ENCODE peak calls at places on chromosomes 13 and 19, in nine cellular contexts. One of them, this sample, is unnamed. For H3K4me1, the result is how much of the 10 kb centered on the place peaks cover.

GRCh38 chr13:111590796-111591195 is 270.4 kb downstream of the TEX29 start:
- DNase-seq in tibial nerve: no peak
- DNase-seq in Caco-2: no peak
- DNase-seq in ovary: no peak
- DNase-seq in left ventricle myocardium inferior: no peak
- DNase-seq in SK-N-SH: no peak
- DNase-seq in A673: no peak
- DNase-seq in psoas muscle: no peak
- DNase-seq in cardiac muscle cell: no peak
- DNase-seq in this sample: no peak

GRCh38 chr19:46602392-46603194 is 1.5 kb downstream of the CALM3 start:
- DNase-seq in Caco-2: peak
- DNase-seq in ovary: no peak
- DNase-seq in A673: no peak
- DNase-seq in tibial nerve: no peak
- DNase-seq in psoas muscle: no peak
- DNase-seq in cardiac muscle cell: no peak
- DNase-seq in left ventricle myocardium inferior: no peak
- DNase-seq in SK-N-SH: peak
- DNase-seq in this sample: peak

GRCh38 chr13:24698686-24699085 is 18.5 kb downstream of the ATP12A start:
- DNase-seq in A673: no peak
- DNase-seq in tibial nerve: no peak
- DNase-seq in SK-N-SH: no peak
- DNase-seq in cardiac muscle cell: no peak
- DNase-seq in left ventricle myocardium inferior: no peak
- DNase-seq in psoas muscle: no peak
- DNase-seq in ovary: no peak
- DNase-seq in Caco-2: no peak
- DNase-seq in this sample: no peak

GRCh38 chr13:95652821-95653220 is 8.3 kb upstream of the DZIP1 start:
- DNase-seq in tibial nerve: no peak
- DNase-seq in cardiac muscle cell: peak
- DNase-seq in Caco-2: no peak
- DNase-seq in ovary: no peak
- DNase-seq in left ventricle myocardium inferior: no peak
- DNase-seq in SK-N-SH: no peak
- DNase-seq in psoas muscle: no peak
- DNase-seq in A673: no peak
- DNase-seq in this sample: no peak

GRCh38 chr19:23527797-23528196 is 132.5 kb upstream of the ZNF91 start:
- DNase-seq in ovary: no peak
- DNase-seq in A673: no peak
- DNase-seq in tibial nerve: no peak
- DNase-seq in left ventricle myocardium inferior: no peak
- DNase-seq in SK-N-SH: no peak
- DNase-seq in Caco-2: no peak
- DNase-seq in cardiac muscle cell: no peak
- DNase-seq in psoas muscle: no peak
- DNase-seq in this sample: no peak

GRCh38 chr19:36210497-36210896 is 4.0 kb downstream of the ZNF565 start:
- DNase-seq in cardiac muscle cell: no peak
- DNase-seq in tibial nerve: no peak
- DNase-seq in psoas muscle: no peak
- DNase-seq in A673: no peak
- DNase-seq in ovary: no peak
- DNase-seq in left ventricle myocardium inferior: no peak
- DNase-seq in SK-N-SH: no peak
- DNase-seq in Caco-2: no peak
- DNase-seq in this sample: no peak

GRCh38 chr19:3456925-3457530 is 23.3 kb downstream of the SMIM24 start:
- DNase-seq in tibial nerve: no peak
- DNase-seq in ovary: no peak
- DNase-seq in psoas muscle: no peak
- DNase-seq in A673: no peak
- DNase-seq in cardiac muscle cell: no peak
- DNase-seq in left ventricle myocardium inferior: no peak
- DNase-seq in SK-N-SH: no peak
- DNase-seq in Caco-2: no peak
- DNase-seq in this sample: no peak

GRCh38 chr13:88751994-88752393 is 1080.8 kb downstream of the SLITRK5 start:
- DNase-seq in cardiac muscle cell: no peak
- DNase-seq in A673: peak
- DNase-seq in left ventricle myocardium inferior: no peak
- DNase-seq in Caco-2: no peak
- DNase-seq in psoas muscle: no peak
- DNase-seq in ovary: no peak
- DNase-seq in SK-N-SH: no peak
- DNase-seq in tibial nerve: no peak
- DNase-seq in this sample: no peak

GRCh38 chr19:41355802-41356201 is 2.1 kb upstream of the TGFB1 start:
- DNase-seq in SK-N-SH: peak
- DNase-seq in tibial nerve: no peak
- DNase-seq in psoas muscle: no peak
- DNase-seq in left ventricle myocardium inferior: peak
- DNase-seq in Caco-2: no peak
- DNase-seq in ovary: no peak
- DNase-seq in A673: no peak
- DNase-seq in cardiac muscle cell: no peak
- DNase-seq in this sample: no peak

GRCh38 chr19:18278521-18279265 is 2.7 kb downstream of the JUND start:
- DNase-seq in psoas muscle: no peak
- DNase-seq in ovary: no peak
- DNase-seq in Caco-2: no peak
- DNase-seq in A673: no peak
- DNase-seq in cardiac muscle cell: no peak
- DNase-seq in left ventricle myocardium inferior: no peak
- DNase-seq in tibial nerve: no peak
- DNase-seq in SK-N-SH: no peak
- DNase-seq in this sample: no peak

GRCh38 chr13:32175307-32175706 is 139.9 kb downstream of the ZAR1L start:
- DNase-seq in tibial nerve: no peak
- DNase-seq in psoas muscle: no peak
- DNase-seq in SK-N-SH: no peak
- DNase-seq in left ventricle myocardium inferior: no peak
- DNase-seq in cardiac muscle cell: peak
- DNase-seq in A673: no peak
- DNase-seq in Caco-2: no peak
- DNase-seq in ovary: no peak
- DNase-seq in this sample: peak

GRCh38 chr19:18173572-18174294 is at the start of gene IFI30:
- DNase-seq in SK-N-SH: peak
- DNase-seq in psoas muscle: peak
- DNase-seq in cardiac muscle cell: peak
- DNase-seq in left ventricle myocardium inferior: peak
- DNase-seq in A673: peak
- DNase-seq in Caco-2: peak
- DNase-seq in tibial nerve: peak
- DNase-seq in ovary: peak
- DNase-seq in this sample: peak

GRCh38 chr13:83350569-83350968 is 531.7 kb downstream of the SLITRK1 start:
- DNase-seq in ovary: no peak
- DNase-seq in psoas muscle: no peak
- DNase-seq in left ventricle myocardium inferior: no peak
- DNase-seq in A673: peak
- DNase-seq in SK-N-SH: no peak
- DNase-seq in cardiac muscle cell: no peak
- DNase-seq in tibial nerve: no peak
- DNase-seq in Caco-2: no peak
- DNase-seq in this sample: no peak

GRCh38 chr13:23750383-23751121 is 138.6 kb downstream of the MIPEP start:
- DNase-seq in psoas muscle: no peak
- DNase-seq in tibial nerve: no peak
- DNase-seq in left ventricle myocardium inferior: no peak
- DNase-seq in cardiac muscle cell: no peak
- DNase-seq in A673: no peak
- DNase-seq in SK-N-SH: no peak
- DNase-seq in ovary: no peak
- DNase-seq in Caco-2: no peak
- DNase-seq in this sample: no peak

GRCh38 chr19:31943305-31943704 is 402.1 kb upstream of the ZNF507 start:
- DNase-seq in Caco-2: no peak
- DNase-seq in cardiac muscle cell: peak
- DNase-seq in A673: no peak
- DNase-seq in left ventricle myocardium inferior: no peak
- DNase-seq in ovary: no peak
- DNase-seq in tibial nerve: no peak
- DNase-seq in SK-N-SH: peak
- DNase-seq in psoas muscle: no peak
- DNase-seq in this sample: peak

GRCh38 chr19:33100894-33101644 is 20.1 kb downstream of the GPATCH1 start:
- DNase-seq in SK-N-SH: no peak
- DNase-seq in psoas muscle: no peak
- DNase-seq in cardiac muscle cell: no peak
- DNase-seq in Caco-2: peak
- DNase-seq in left ventricle myocardium inferior: no peak
- DNase-seq in A673: no peak
- DNase-seq in ovary: no peak
- DNase-seq in tibial nerve: no peak
- DNase-seq in this sample: no peak

DNA sequence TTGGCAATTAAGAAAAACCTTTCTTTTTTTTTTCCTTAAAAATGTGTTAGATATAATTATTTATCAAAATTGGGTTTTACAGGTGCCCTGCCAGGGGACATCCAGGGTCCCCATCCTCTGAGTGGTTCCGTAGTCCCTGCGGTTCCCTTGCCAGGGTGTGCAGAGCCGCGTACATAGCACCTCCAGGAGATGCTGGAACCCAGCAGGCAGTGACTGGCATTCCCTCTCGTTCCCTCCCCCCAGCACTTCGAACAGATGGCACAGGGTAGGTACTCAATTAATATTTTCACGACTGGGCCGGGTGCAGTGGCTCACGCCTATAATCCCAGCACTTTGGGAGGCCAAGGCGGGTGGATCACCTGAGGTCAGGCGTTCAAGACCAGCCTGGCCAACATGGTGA is 82.0 kb downstream of the COL4A1 start:
- DNase-seq in ovary: no peak
- DNase-seq in cardiac muscle cell: no peak
- DNase-seq in Caco-2: no peak
- DNase-seq in tibial nerve: no peak
- DNase-seq in A673: no peak
- DNase-seq in psoas muscle: no peak
- DNase-seq in SK-N-SH: no peak
- DNase-seq in left ventricle myocardium inferior: no peak
- DNase-seq in this sample: no peak
- H3K4me1 ChIP-seq in ovary: under half
- H3K4me1 ChIP-seq in cardiac muscle cell: under half
- H3K4me1 ChIP-seq in Caco-2: under half
- H3K4me1 ChIP-seq in tibial nerve: half or more
- H3K4me1 ChIP-seq in A673: under half
- H3K4me1 ChIP-seq in psoas muscle: under half
- H3K4me1 ChIP-seq in SK-N-SH: under half
- H3K4me1 ChIP-seq in left ventricle myocardium inferior: half or more
- H3K4me1 ChIP-seq in this sample: under half

GRCh38 chr19:1239796-1240737 is 1.5 kb upstream of the ATP5F1D start:
- DNase-seq in Caco-2: peak
- DNase-seq in tibial nerve: peak
- DNase-seq in A673: peak
- DNase-seq in left ventricle myocardium inferior: peak
- DNase-seq in ovary: peak
- DNase-seq in cardiac muscle cell: peak
- DNase-seq in psoas muscle: peak
- DNase-seq in SK-N-SH: peak
- DNase-seq in this sample: peak
- H3K4me3 ChIP-seq in Caco-2: peak
- H3K4me3 ChIP-seq in tibial nerve: no peak
- H3K4me3 ChIP-seq in A673: peak
- H3K4me3 ChIP-seq in left ventricle myocardium inferior: peak
- H3K4me3 ChIP-seq in ovary: peak
- H3K4me3 ChIP-seq in cardiac muscle cell: peak
- H3K4me3 ChIP-seq in psoas muscle: peak
- H3K4me3 ChIP-seq in SK-N-SH: peak
- H3K4me3 ChIP-seq in this sample: peak

GRCh38 chr13:100883453-100883852 is 208.9 kb upstream of the TMTC4 start:
- DNase-seq in tibial nerve: no peak
- DNase-seq in SK-N-SH: no peak
- DNase-seq in cardiac muscle cell: no peak
- DNase-seq in A673: no peak
- DNase-seq in Caco-2: no peak
- DNase-seq in left ventricle myocardium inferior: no peak
- DNase-seq in ovary: no peak
- DNase-seq in psoas muscle: no peak
- DNase-seq in this sample: no peak
- TF ChIP-seq CTCF in tibial nerve: no peak
- TF ChIP-seq CTCF in SK-N-SH: no peak
- TF ChIP-seq CTCF in cardiac muscle cell: no peak
- TF ChIP-seq CTCF in A673: peak
- TF ChIP-seq CTCF in Caco-2: peak
- TF ChIP-seq CTCF in left ventricle myocardium inferior: no peak
- TF ChIP-seq CTCF in ovary: no peak
- TF ChIP-seq CTCF in psoas muscle: no peak
- TF ChIP-seq CTCF in this sample: no peak

GRCh38 chr13:21639604-21640003 is 31.3 kb upstream of the FGF9 start:
- DNase-seq in psoas muscle: no peak
- DNase-seq in tibial nerve: no peak
- DNase-seq in A673: no peak
- DNase-seq in cardiac muscle cell: no peak
- DNase-seq in ovary: no peak
- DNase-seq in left ventricle myocardium inferior: no peak
- DNase-seq in SK-N-SH: no peak
- DNase-seq in Caco-2: no peak
- DNase-seq in this sample: no peak

GRCh38 chr13:21641629-21642028 is 29.2 kb upstream of the FGF9 start:
- DNase-seq in cardiac muscle cell: no peak
- DNase-seq in SK-N-SH: no peak
- DNase-seq in A673: no peak
- DNase-seq in ovary: no peak
- DNase-seq in left ventricle myocardium inferior: no peak
- DNase-seq in Caco-2: no peak
- DNase-seq in tibial nerve: no peak
- DNase-seq in psoas muscle: no peak
- DNase-seq in this sample: no peak

GRCh38 chr13:21632196-21632595 is 28.2 kb upstream of the MICU2 start:
- DNase-seq in A673: no peak
- DNase-seq in cardiac muscle cell: no peak
- DNase-seq in Caco-2: no peak
- DNase-seq in tibial nerve: no peak
- DNase-seq in SK-N-SH: no peak
- DNase-seq in left ventricle myocardium inferior: no peak
- DNase-seq in ovary: no peak
- DNase-seq in psoas muscle: no peak
- DNase-seq in this sample: no peak

GRCh38 chr13:21638319-21639282 is 32.3 kb upstream of the FGF9 start:
- DNase-seq in cardiac muscle cell: peak
- DNase-seq in tibial nerve: no peak
- DNase-seq in left ventricle myocardium inferior: no peak
- DNase-seq in psoas muscle: no peak
- DNase-seq in ovary: no peak
- DNase-seq in SK-N-SH: peak
- DNase-seq in Caco-2: no peak
- DNase-seq in A673: peak
- DNase-seq in this sample: no peak

DNA sequence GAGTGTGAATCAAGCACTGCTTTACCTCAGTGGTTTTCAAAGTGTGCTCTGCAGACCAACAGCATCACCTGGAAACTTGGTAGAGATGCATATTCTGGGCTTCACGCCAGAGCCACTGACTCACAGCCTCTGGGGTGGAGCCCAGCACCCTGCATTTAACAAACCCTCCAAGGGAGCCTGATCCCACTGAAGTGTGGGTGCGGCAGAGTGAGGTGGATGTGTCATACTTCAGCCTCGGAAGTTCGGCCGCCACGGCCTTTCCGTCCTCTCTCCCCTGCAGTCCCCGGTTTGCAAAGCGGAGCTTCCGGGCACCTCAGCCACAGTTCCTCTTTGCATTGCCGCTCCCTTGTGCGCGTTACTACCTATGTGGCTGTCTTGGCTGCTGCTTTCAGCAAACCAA is 33.3 kb upstream of the MICU2 start:
- DNase-seq in SK-N-SH: no peak
- DNase-seq in cardiac muscle cell: no peak
- DNase-seq in A673: no peak
- DNase-seq in tibial nerve: no peak
- DNase-seq in left ventricle myocardium inferior: no peak
- DNase-seq in psoas muscle: no peak
- DNase-seq in Caco-2: no peak
- DNase-seq in ovary: no peak
- DNase-seq in this sample: no peak
- H3K4me1 ChIP-seq in SK-N-SH: under half
- H3K4me1 ChIP-seq in cardiac muscle cell: under half
- H3K4me1 ChIP-seq in A673: under half
- H3K4me1 ChIP-seq in tibial nerve: under half
- H3K4me1 ChIP-seq in left ventricle myocardium inferior: under half
- H3K4me1 ChIP-seq in psoas muscle: under half
- H3K4me1 ChIP-seq in Caco-2: under half
- H3K4me1 ChIP-seq in ovary: under half
- H3K4me1 ChIP-seq in this sample: under half

This sample was measured in BE2C.